ENCODE peak calls at places on chromosomes 12 and 14, in nine cellular contexts. V, W, P, D, R, Z, Q, L and Y are unnamed samples.

GRCh38 chr12:55729592-55730446 is 1.0 kb upstream of the CD63 start:
- DNase-seq in V (peak), W (peak), P (peak), D (peak), R (peak), Z (peak), Q (peak), L (peak), Y (peak)

GRCh38 chr14:105165134-105165704 is 3.4 kb downstream of the JAG2 start:
- DNase-seq in V (no peak), W (no peak), P (no peak), D (no peak), R (no peak), Z (no peak), Q (no peak), L (no peak), Y (no peak)

GRCh38 chr12:104939089-104939488 is 19.0 kb downstream of the SLC41A2 start:
- DNase-seq in V (no peak), W (no peak), P (no peak), D (no peak), R (no peak), Z (no peak), Q (no peak), L (no peak), Y (no peak)

GRCh38 chr12:50949801-50950302 is 2.5 kb upstream of the HIGD1C start:
- DNase-seq in V (no peak), W (no peak), P (no peak), D (no peak), R (no peak), Z (no peak), Q (no peak), L (no peak), Y (no peak)

GRCh38 chr12:132342322-132342721 is 12.9 kb upstream of the GALNT9 start:
- DNase-seq in V (no peak), W (no peak), P (no peak), D (no peak), R (no peak), Z (peak), Q (no peak), L (no peak), Y (no peak)

GRCh38 chr12:122757568-122757967 is 4.9 kb downstream of the DENR start:
- DNase-seq in V (no peak), W (no peak), P (no peak), D (no peak), R (no peak), Z (no peak), Q (no peak), L (no peak), Y (no peak)

GRCh38 chr12:47080725-47081502 is 1.2 kb upstream of the AMIGO2 start:
- DNase-seq in V (peak), W (peak), P (peak), D (peak), R (peak), Z (peak), Q (peak), L (no peak), Y (peak)

GRCh38 chr12:124734224-124734788 is 129.4 kb downstream of the SCARB1 start:
- DNase-seq in V (peak), W (peak), P (no peak), D (no peak), R (peak), Z (peak), Q (no peak), L (no peak), Y (peak)

GRCh38 chr12:34401659-34402227 is 379.4 kb downstream of the ALG10 start:
- DNase-seq in V (peak), W (peak), P (no peak), D (no peak), R (no peak), Z (no peak), Q (no peak), L (no peak), Y (no peak)

GRCh38 chr12:77878901-77879300 is 48.2 kb downstream of the NAV3 start:
- DNase-seq in V (no peak), W (no peak), P (no peak), D (no peak), R (no peak), Z (no peak), Q (no peak), L (no peak), Y (no peak)

GRCh38 chr12:70645494-70646317 is 8.5 kb upstream of the PTPRB start:
- DNase-seq in V (peak), W (peak), P (peak), D (peak), R (peak), Z (peak), Q (peak), L (peak), Y (peak)

GRCh38 chr12:71299541-71300376 is 139.8 kb upstream of the LGR5 start:
- DNase-seq in V (no peak), W (no peak), P (no peak), D (peak), R (peak), Z (no peak), Q (peak), L (no peak), Y (no peak)

GRCh38 chr14:55398679-55399078 is 13.0 kb downstream of the ATG14 start:
- DNase-seq in V (no peak), W (peak), P (peak), D (peak), R (peak), Z (peak), Q (peak), L (no peak), Y (peak)

GRCh38 chr14:33805593-33805992 is 145.3 kb downstream of the EGLN3 start:
- DNase-seq in V (no peak), W (no peak), P (no peak), D (no peak), R (no peak), Z (no peak), Q (no peak), L (no peak), Y (no peak)

GRCh38 chr12:62899568-62900390 is 35.2 kb downstream of the PPM1H start:
- DNase-seq in V (no peak), W (no peak), P (no peak), D (no peak), R (no peak), Z (no peak), Q (no peak), L (no peak), Y (no peak)

GRCh38 chr12:52759695-52760094 is 17.4 kb downstream of the KRT76 start:
- DNase-seq in V (no peak), W (no peak), P (no peak), D (no peak), R (no peak), Z (no peak), Q (no peak), L (no peak), Y (no peak)

GRCh38 chr14:59342516-59343484 is 122.4 kb downstream of the GPR135 start:
- DNase-seq in V (peak), W (peak), P (peak), D (no peak), R (peak), Z (no peak), Q (peak), L (no peak), Y (no peak)
- H3K4me3 ChIP-seq in V (no peak), W (no peak), P (no peak), D (no peak), R (no peak), Z (no peak), Q (no peak), L (no peak), Y (no peak)

GRCh38 chr12:109770861-109771670 is 57.4 kb downstream of the FAM222A start:
- DNase-seq in V (no peak), W (no peak), P (no peak), D (no peak), R (no peak), Z (no peak), Q (no peak), L (peak), Y (no peak)

GRCh38 chr12:109772622-109773321 is 59.1 kb downstream of the FAM222A start:
- DNase-seq in V (no peak), W (no peak), P (no peak), D (no peak), R (no peak), Z (no peak), Q (no peak), L (peak), Y (no peak)

GRCh38 chr12:109770104-109770860 is 56.7 kb downstream of the FAM222A start:
- DNase-seq in V (no peak), W (no peak), P (no peak), D (no peak), R (peak), Z (no peak), Q (no peak), L (peak), Y (no peak)

GRCh38 chr12:109773384-109774011 is 59.7 kb downstream of the TRPV4 start:
- DNase-seq in V (no peak), W (no peak), P (no peak), D (no peak), R (no peak), Z (no peak), Q (no peak), L (peak), Y (no peak)

GRCh38 chr12:109771746-109772621 is 58.4 kb downstream of the FAM222A start:
- DNase-seq in V (no peak), W (no peak), P (no peak), D (no peak), R (no peak), Z (no peak), Q (no peak), L (peak), Y (no peak)
- TF ChIP-seq CTCF in V (no peak), W (no peak), P (no peak), D (no peak), R (peak), Z (peak), Q (no peak), L (no peak), Y (no peak)

GRCh38 chr12:117053050-117053400 is 46.2 kb downstream of the TESC start:
- DNase-seq in V (no peak), W (no peak), P (no peak), D (no peak), R (no peak), Z (no peak), Q (no peak), L (no peak), Y (no peak)
- H3K4me3 ChIP-seq in V (peak), W (no peak), P (no peak), D (no peak), R (no peak), Z (no peak), Q (no peak), L (no peak), Y (no peak)

DNA sequence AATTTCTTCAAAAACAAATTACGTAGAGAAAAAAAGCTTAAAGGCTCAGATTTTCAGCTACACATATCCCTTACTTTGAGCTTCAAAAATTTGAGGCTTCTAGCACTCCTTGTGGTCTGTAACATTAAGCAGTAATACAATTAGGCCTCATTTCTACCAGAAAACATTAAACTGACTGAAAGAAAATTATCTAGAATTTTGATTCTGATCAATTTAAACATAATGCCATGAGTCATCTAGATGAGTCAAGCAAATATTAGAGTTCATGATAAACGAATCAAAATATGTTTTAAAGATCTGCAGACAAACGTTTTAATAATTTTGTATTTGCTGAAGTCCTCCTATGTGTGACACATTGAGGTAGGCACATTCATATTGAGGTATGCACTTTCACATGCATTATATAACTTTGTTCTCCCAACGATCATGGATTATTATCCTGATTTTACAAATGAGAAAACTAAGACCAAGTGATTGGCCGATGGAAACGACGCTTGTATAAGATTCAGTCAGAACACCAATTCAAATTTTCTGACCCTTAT is 4.3 kb downstream of the OSBPL8 start:
- DNase-seq in V (no peak), W (no peak), P (no peak), D (peak), R (peak), Z (no peak), Q (peak), L (no peak), Y (no peak)
- TF ChIP-seq CTCF in V (no peak), W (no peak), P (peak), D (peak), R (peak), Z (peak), Q (peak), L (no peak), Y (no peak)

GRCh38 chr12:98424726-98425401 is 90.5 kb upstream of the TMPO start:
- DNase-seq in V (peak), W (peak), P (peak), D (peak), R (peak), Z (peak), Q (peak), L (peak), Y (peak)
- H3K4me3 ChIP-seq in V (no peak), W (no peak), P (no peak), D (no peak), R (no peak), Z (no peak), Q (no peak), L (no peak), Y (no peak)

GRCh38 chr14:63852271-63852816 is 460 bp upstream of the SYNE2 start:
- DNase-seq in V (no peak), W (no peak), P (peak), D (no peak), R (peak), Z (no peak), Q (peak), L (peak), Y (peak)
- TF ChIP-seq CTCF in V (no peak), W (no peak), P (no peak), D (no peak), R (no peak), Z (peak), Q (no peak), L (no peak), Y (no peak)

GRCh38 chr12:15733136-15733535 is 56.1 kb downstream of the EPS8 start:
- DNase-seq in V (no peak), W (no peak), P (no peak), D (no peak), R (no peak), Z (no peak), Q (no peak), L (no peak), Y (no peak)
- H3K4me3 ChIP-seq in V (no peak), W (no peak), P (no peak), D (no peak), R (no peak), Z (no peak), Q (no peak), L (no peak), Y (no peak)

GRCh38 chr12:116366456-116366776 is 88.9 kb upstream of the MED13L start:
- DNase-seq in V (no peak), W (no peak), P (no peak), D (no peak), R (no peak), Z (peak), Q (no peak), L (no peak), Y (no peak)
- TF ChIP-seq CTCF in V (no peak), W (no peak), P (no peak), D (no peak), R (no peak), Z (no peak), Q (no peak), L (no peak), Y (no peak)

DNA sequence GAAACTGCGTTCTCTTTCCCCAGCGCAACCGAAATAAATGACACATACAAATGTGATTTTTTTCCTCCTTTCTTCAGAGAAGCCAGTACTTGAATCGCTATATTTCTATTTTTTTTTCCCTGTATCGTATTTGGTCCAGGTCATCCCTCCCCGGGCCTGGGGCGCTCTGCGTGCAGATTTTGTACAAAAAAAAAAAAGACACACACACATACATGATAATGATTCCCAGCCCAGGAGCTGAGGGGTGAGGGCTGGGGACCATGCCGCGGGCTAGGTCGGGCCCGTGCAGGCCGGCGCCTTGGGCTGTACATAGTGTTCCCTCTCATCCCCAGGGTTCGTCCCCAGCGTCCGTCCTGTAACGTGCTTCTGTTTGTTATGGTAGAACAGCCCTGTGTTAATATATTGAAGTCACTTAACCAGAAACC is 3.0 kb downstream of the HOXC9 start:
- DNase-seq in V (no peak), W (no peak), P (no peak), D (no peak), R (no peak), Z (no peak), Q (no peak), L (no peak), Y (no peak)
- H3K4me3 ChIP-seq in V (no peak), W (no peak), P (no peak), D (peak), R (no peak), Z (no peak), Q (no peak), L (no peak), Y (no peak)